ENCODE peak calls at places on chromosomes 16 and 17, in four cellular contexts. B, C, G and Y are unnamed samples.

GRCh38 chr17:57365420-57365819 is 109.1 kb downstream of the MSI2 start:
- DNase-seq in B (no peak), C (no peak), G (no peak), Y (no peak)

GRCh38 chr17:66533572-66533971 is 231.2 kb downstream of the PRKCA start:
- DNase-seq in B (peak), C (no peak), G (no peak), Y (peak)

GRCh38 chr17:62963296-62963695 is 2.7 kb upstream of the TANC2 start:
- DNase-seq in B (no peak), C (no peak), G (peak), Y (no peak)

GRCh38 chr16:84144301-84144858 is 597 bp downstream of the HSDL1 start:
- DNase-seq in B (peak), C (peak), G (no peak), Y (peak)

GRCh38 chr16:78487471-78487870 is 388.0 kb downstream of the WWOX start:
- DNase-seq in B (no peak), C (no peak), G (no peak), Y (no peak)

GRCh38 chr17:6568186-6568758 is 11.9 kb upstream of the PITPNM3 start:
- DNase-seq in B (no peak), C (no peak), G (no peak), Y (no peak)

GRCh38 chr16:15777533-15778203 is 79.2 kb downstream of the MYH11 start:
- DNase-seq in B (peak), C (no peak), G (peak), Y (peak)

GRCh38 chr17:41777157-41777578 is 9.3 kb downstream of the JUP start:
- DNase-seq in B (no peak), C (peak), G (peak), Y (no peak)

GRCh38 chr17:59434429-59434828 is 103.0 kb downstream of the YPEL2 start:
- DNase-seq in B (no peak), C (no peak), G (no peak), Y (no peak)

GRCh38 chr16:75244225-75244792 is 7.1 kb downstream of the BCAR1 start:
- DNase-seq in B (no peak), C (peak), G (peak), Y (no peak)

GRCh38 chr17:21303441-21304065 is 19.0 kb downstream of the MAP2K3 start:
- DNase-seq in B (peak), C (no peak), G (no peak), Y (no peak)

GRCh38 chr17:73799781-73800627 is 155.8 kb upstream of the SDK2 start:
- DNase-seq in B (no peak), C (no peak), G (peak), Y (no peak)

GRCh38 chr16:65658339-65659275 is 536.7 kb upstream of the CDH11 start:
- DNase-seq in B (no peak), C (no peak), G (peak), Y (peak)

GRCh38 chr16:88524973-88525662 is 45.1 kb upstream of the ZC3H18 start:
- DNase-seq in B (no peak), C (peak), G (no peak), Y (no peak)